ENCODE peak calls at places on chromosome 21, in six cellular contexts. X is CD4-positive, CD25-positive, alpha-beta regulatory T cell; L is dorsolateral prefrontal cortex; F is fibroblast of pulmonary artery; A is mucosa of descending colon; Q is astrocyte of the spinal cord. Y is an unnamed sample.
A peak's percentile ranks its signal among the peaks of the same experiment; 100 is the strongest.

GRCh38 chr21:38219049-38219628 is 37.7 kb upstream of the KCNJ15 start:
- DNase-seq in X (peak; percentile 59), L (no peak), F (peak; percentile 87), A (peak; percentile 57), Q (peak; percentile 87), Y (peak; percentile 77)

GRCh38 chr21:15004721-15005370 is 60.0 kb downstream of the NRIP1 start:
- DNase-seq in X (no peak), L (no peak), F (no peak), A (no peak), Q (no peak), Y (no peak)

GRCh38 chr21:35201288-35201687 is 152.2 kb upstream of the RUNX1 start:
- DNase-seq in X (no peak), L (no peak), F (no peak), A (no peak), Q (no peak), Y (no peak)

GRCh38 chr21:35127851-35128250 is 78.7 kb upstream of the RUNX1 start:
- DNase-seq in X (no peak), L (no peak), F (no peak), A (no peak), Q (no peak), Y (no peak)

GRCh38 chr21:10272216-10272615 is 249.2 kb upstream of the TPTE start:
- DNase-seq in X (peak; percentile 0), L (no peak), F (peak; percentile 7), A (no peak), Q (no peak), Y (no peak)

GRCh38 chr21:17050646-17051045 is 462.2 kb upstream of the CXADR start:
- DNase-seq in X (no peak), L (no peak), F (no peak), A (no peak), Q (no peak), Y (no peak)

GRCh38 chr21:29449306-29449940 is 150.7 kb downstream of the BACH1 start:
- DNase-seq in X (peak; percentile 80), L (no peak), F (peak; percentile 51), A (no peak), Q (no peak), Y (no peak)

GRCh38 chr21:21137986-21138385 is 139.8 kb downstream of the NCAM2 start:
- DNase-seq in X (no peak), L (no peak), F (peak; percentile 53), A (no peak), Q (peak; percentile 63), Y (no peak)

GRCh38 chr21:32966120-32966519 is 59.6 kb upstream of the OLIG2 start:
- DNase-seq in X (no peak), L (no peak), F (no peak), A (no peak), Q (no peak), Y (no peak)

GRCh38 chr21:15054089-15054488 is 10.7 kb downstream of the NRIP1 start:
- DNase-seq in X (peak; percentile 11), L (no peak), F (no peak), A (peak; percentile 29), Q (no peak), Y (no peak)

GRCh38 chr21:27819299-27819698 is 852.4 kb upstream of the ADAMTS5 start:
- DNase-seq in X (no peak), L (no peak), F (no peak), A (no peak), Q (no peak), Y (no peak)

GRCh38 chr21:43707462-43707861 is 11.5 kb upstream of the PDXK start:
- DNase-seq in X (no peak), L (no peak), F (no peak), A (no peak), Q (no peak), Y (peak; percentile 40)

GRCh38 chr21:43716376-43717165 is 2.4 kb upstream of the PDXK start:
- DNase-seq in X (no peak), L (no peak), F (no peak), A (no peak), Q (peak; percentile 71), Y (no peak)

GRCh38 chr21:43708745-43709381 is 10.1 kb upstream of the PDXK start:
- DNase-seq in X (no peak), L (no peak), F (no peak), A (no peak), Q (no peak), Y (peak; percentile 28)

GRCh38 chr21:43717166-43717853 is 1.6 kb upstream of the PDXK start:
- DNase-seq in X (no peak), L (no peak), F (no peak), A (peak; percentile 46), Q (no peak), Y (peak; percentile 24)

DNA sequence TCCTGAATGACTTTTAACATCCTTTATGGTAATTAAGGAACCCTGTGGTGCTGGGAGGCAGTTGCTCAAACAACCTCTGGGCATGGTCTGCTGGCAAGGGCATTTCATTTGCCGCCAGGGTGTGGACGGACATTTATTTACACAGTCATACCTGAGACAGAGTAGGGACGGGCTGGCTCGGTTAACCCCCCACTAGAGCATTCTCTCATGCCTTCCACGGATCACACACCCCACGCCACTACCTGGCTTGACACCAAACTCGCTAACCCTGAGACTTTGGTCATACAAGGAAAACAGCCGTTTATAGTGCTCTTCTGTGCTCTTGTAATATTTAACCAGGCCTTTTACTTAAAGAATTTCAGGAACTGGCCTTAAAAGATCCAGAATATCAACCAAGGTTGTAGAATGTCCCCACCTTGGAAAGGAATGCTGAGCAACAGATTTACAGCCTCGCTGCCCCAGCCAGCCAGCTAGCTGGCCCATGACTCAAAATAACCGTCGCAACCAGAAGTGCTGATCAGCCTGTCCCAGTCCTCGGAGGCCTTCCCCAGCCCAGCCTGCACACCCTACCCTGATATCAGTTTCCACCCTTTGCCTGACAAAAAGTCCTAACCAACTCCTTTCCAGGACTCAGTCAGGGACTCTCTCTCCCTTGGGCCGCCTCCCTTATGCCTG is 6.5 kb upstream of the PDXK start:
- DNase-seq in X (no peak), L (no peak), F (no peak), A (peak; percentile 87), Q (peak; percentile 59), Y (no peak)
- H3K4me3 ChIP-seq in X (no peak overlapping the region), L (no peak overlapping the region), F (no peak overlapping the region), A (no peak overlapping the region), Q (no peak overlapping the region), Y (no peak overlapping the region)

GRCh38 chr21:41926807-41927171 is 27.0 kb downstream of the C2CD2 start:
- DNase-seq in X (no peak), L (no peak), F (no peak), A (no peak), Q (no peak), Y (no peak)
- H3K4me3 ChIP-seq in X (peak overlapping the region; percentile 98), L (peak overlapping the region; percentile 25), F (peak overlapping the region; percentile 19), A (no peak overlapping the region), Q (no peak overlapping the region), Y (peak overlapping the region; percentile 41)

GRCh38 chr21:36430841-36431240 is 45.6 kb downstream of the CHAF1B start:
- DNase-seq in X (no peak), L (no peak), F (peak; percentile 48), A (no peak), Q (peak; percentile 31), Y (no peak)
- H3K4me3 ChIP-seq in X (no peak overlapping the region), L (no peak overlapping the region), F (peak overlapping the region; percentile 50), A (no peak overlapping the region), Q (peak overlapping the region; percentile 32), Y (no peak overlapping the region)

GRCh38 chr21:41877901-41878830 is 978 bp downstream of the PRDM15 start:
- DNase-seq in X (peak; percentile 45), L (no peak), F (peak; percentile 60), A (peak; percentile 70), Q (peak; percentile 73), Y (no peak)

GRCh38 chr21:41878831-41879189 is 334 bp downstream of the PRDM15 start:
- DNase-seq in X (peak; percentile 87), L (peak; percentile 61), F (peak; percentile 84), A (peak; percentile 86), Q (peak; percentile 85), Y (peak; percentile 93)

GRCh38 chr21:41881051-41881450 is 1.9 kb upstream of the PRDM15 start:
- DNase-seq in X (no peak), L (no peak), F (no peak), A (no peak), Q (no peak), Y (no peak)

GRCh38 chr21:41879190-41879998 is at the start of gene PRDM15:
- DNase-seq in X (peak; percentile 90), L (peak; percentile 69), F (peak; percentile 84), A (peak; percentile 87), Q (peak; percentile 83), Y (peak; percentile 88)

GRCh38 chr21:41880153-41880552 is 1.0 kb upstream of the PRDM15 start:
- DNase-seq in X (no peak), L (no peak), F (no peak), A (no peak), Q (no peak), Y (no peak)
- H3K4me3 ChIP-seq in X (peak overlapping the region; percentile 67), L (peak overlapping the region; percentile 79), F (peak overlapping the region; percentile 61), A (no peak overlapping the region), Q (peak overlapping the region; percentile 63), Y (no peak overlapping the region)

DNA sequence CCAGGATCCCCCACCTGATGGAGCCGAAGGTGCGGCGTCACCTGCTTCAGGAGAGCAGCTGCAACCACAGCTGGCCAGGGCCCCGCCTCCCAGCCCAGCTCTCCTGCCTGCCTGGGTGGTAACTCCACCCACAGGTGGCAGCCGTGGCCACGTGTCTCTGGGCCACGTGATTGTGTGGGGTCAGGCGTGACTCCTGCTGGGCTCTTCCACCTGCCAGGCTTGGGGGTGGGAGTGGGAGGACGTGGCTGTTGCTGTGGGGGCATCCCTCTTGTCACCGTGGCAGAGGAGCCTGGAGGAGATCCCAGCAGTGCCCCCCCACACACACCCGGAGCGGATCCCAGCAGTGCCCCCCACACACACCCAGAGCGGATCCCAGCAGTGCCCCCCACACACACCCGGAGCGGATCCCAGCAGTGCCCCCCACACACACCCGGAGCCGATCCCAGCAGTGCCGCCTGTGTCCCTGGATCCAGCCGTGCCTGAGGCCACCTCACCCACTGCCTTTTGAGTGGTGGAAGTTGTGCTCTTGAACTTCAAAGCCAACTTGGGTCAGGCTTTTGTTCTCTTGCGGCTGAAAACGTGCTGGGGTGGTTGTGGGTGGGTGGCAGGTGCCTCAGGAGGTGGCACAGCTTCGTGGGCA is 32.2 kb downstream of the POFUT2 start:
- DNase-seq in X (peak; percentile 38), L (no peak), F (no peak), A (peak; percentile 71), Q (no peak), Y (peak; percentile 54)
- H3K4me3 ChIP-seq in X (no peak overlapping the region), L (no peak overlapping the region), F (no peak overlapping the region), A (no peak overlapping the region), Q (no peak overlapping the region), Y (no peak overlapping the region)

GRCh38 chr21:23009360-23009759 is 2011.2 kb downstream of the NCAM2 start:
- DNase-seq in X (no peak), L (no peak), F (no peak), A (no peak), Q (no peak), Y (no peak)

GRCh38 chr21:23003951-23004350 is 2005.7 kb downstream of the NCAM2 start:
- DNase-seq in X (no peak), L (no peak), F (no peak), A (no peak), Q (no peak), Y (no peak)

GRCh38 chr21:23014021-23014420 is 2015.8 kb downstream of the NCAM2 start:
- DNase-seq in X (no peak), L (no peak), F (no peak), A (no peak), Q (no peak), Y (no peak)

GRCh38 chr21:23008803-23009202 is 2010.6 kb downstream of the NCAM2 start:
- DNase-seq in X (no peak), L (no peak), F (no peak), A (no peak), Q (no peak), Y (no peak)
- H3K4me3 ChIP-seq in X (no peak overlapping the region), L (no peak overlapping the region), F (no peak overlapping the region), A (no peak overlapping the region), Q (no peak overlapping the region), Y (no peak overlapping the region)